ENCODE peak calls at places on chromosomes 7 and 10, in four cellular contexts. A is naive thymus-derived CD8-positive, alpha-beta T cell; J is NCI-H748 treated with DMSO at 0.1 percent for 48 hours; Z is mucosa of gallbladder. P is an unnamed sample.

GRCh38 chr7:19928247-19928646 is 154.8 kb upstream of the TMEM196 start:
- DNase-seq in Z (no peak), A (no peak), J (no peak), P (no peak)

GRCh38 chr7:137506031-137506430 is 162.5 kb upstream of the PTN start:
- DNase-seq in Z (no peak), J (no peak), A (no peak), P (no peak)

GRCh38 chr7:38775503-38775902 is 133.5 kb downstream of the VPS41 start:
- DNase-seq in Z (no peak), A (no peak), J (peak), P (no peak)

GRCh38 chr7:66741706-66742053 is 1.1 kb downstream of the RABGEF1 start:
- DNase-seq in Z (no peak), J (no peak), A (no peak), P (no peak)

GRCh38 chr10:97800474-97800873 is 28.7 kb upstream of the SFRP5 start:
- DNase-seq in J (no peak), A (no peak), Z (no peak), P (no peak)

GRCh38 chr7:135769403-135769802 is 20.8 kb upstream of the FAM180A start:
- DNase-seq in A (no peak), Z (no peak), J (no peak), P (no peak)

GRCh38 chr7:28573751-28574295 is 161.5 kb downstream of the CREB5 start:
- DNase-seq in Z (no peak), A (no peak), J (peak), P (peak)

GRCh38 chr10:71603754-71604153 is 115.8 kb downstream of the C10orf105 start:
- DNase-seq in J (no peak), A (no peak), Z (no peak), P (no peak)

GRCh38 chr10:85916999-85917573 is 449.5 kb downstream of the GRID1 start:
- DNase-seq in Z (no peak), J (peak), A (no peak), P (peak)

GRCh38 chr7:70104243-70104642 is 506.0 kb downstream of the AUTS2 start:
- DNase-seq in A (no peak), Z (no peak), J (no peak), P (no peak)

GRCh38 chr10:78563224-78563764 is 505.5 kb upstream of the ZMIZ1 start:
- DNase-seq in A (no peak), Z (no peak), J (no peak), P (no peak)

GRCh38 chr10:33252794-33253203 is 81.7 kb downstream of the NRP1 start:
- DNase-seq in J (no peak), A (no peak), Z (no peak), P (no peak)

GRCh38 chr10:109913351-109913902 is 9.9 kb downstream of the XPNPEP1 start:
- DNase-seq in A (no peak), J (no peak), Z (no peak), P (no peak)

GRCh38 chr7:136086712-136087111 is 109.6 kb upstream of the MTPN start:
- DNase-seq in A (peak), J (peak), Z (peak), P (peak)

GRCh38 chr7:97149843-97150242 is 32.3 kb downstream of the SDHAF3 start:
- DNase-seq in J (no peak), Z (no peak), A (no peak), P (no peak)

GRCh38 chr7:8263048-8263447 is 1.1 kb upstream of the ICA1 start:
- DNase-seq in J (peak), Z (no peak), A (no peak), P (peak)

GRCh38 chr10:29078919-29079318 is 210.0 kb upstream of the LYZL1 start:
- DNase-seq in J (peak), Z (no peak), A (no peak), P (no peak)

GRCh38 chr7:98617051-98617959 is at the start of gene NPTX2:
- DNase-seq in A (peak), Z (peak), J (no peak), P (peak)